ENCODE peak calls at places on chromosomes 7 and 10, in eight cellular contexts. One of them, this sample, is unnamed.
A peak's percentile ranks its signal among the peaks of the same experiment; 100 is the strongest.

GRCh38 chr7:147771344-147771743 is 819.2 kb upstream of the C7orf33 start:
- DNase-seq in A549: no peak
- DNase-seq in CD4-positive, alpha-beta memory T cell: no peak
- DNase-seq in body of pancreas: no peak
- DNase-seq in endothelial cell of umbilical vein: no peak
- DNase-seq in prostate gland: no peak
- DNase-seq in DND-41: no peak
- DNase-seq in cardiac muscle cell: no peak
- DNase-seq in this sample: no peak

GRCh38 chr7:108415821-108416536 is 40.3 kb downstream of the NRCAM start:
- DNase-seq in A549: peak; percentile 80
- DNase-seq in endothelial cell of umbilical vein: peak; percentile 77
- DNase-seq in DND-41: peak; percentile 31
- DNase-seq in prostate gland: no peak
- DNase-seq in cardiac muscle cell: no peak
- DNase-seq in CD4-positive, alpha-beta memory T cell: no peak
- DNase-seq in body of pancreas: peak; percentile 31
- DNase-seq in this sample: no peak

GRCh38 chr10:90174531-90174930 is 473.1 kb downstream of the KIF20B start:
- DNase-seq in A549: no peak
- DNase-seq in CD4-positive, alpha-beta memory T cell: no peak
- DNase-seq in cardiac muscle cell: no peak
- DNase-seq in endothelial cell of umbilical vein: no peak
- DNase-seq in DND-41: no peak
- DNase-seq in prostate gland: no peak
- DNase-seq in body of pancreas: no peak
- DNase-seq in this sample: no peak

GRCh38 chr10:97590748-97591139 is 1.2 kb downstream of the C10orf62 start:
- DNase-seq in body of pancreas: no peak
- DNase-seq in prostate gland: no peak
- DNase-seq in endothelial cell of umbilical vein: no peak
- DNase-seq in CD4-positive, alpha-beta memory T cell: no peak
- DNase-seq in A549: no peak
- DNase-seq in DND-41: no peak
- DNase-seq in cardiac muscle cell: no peak
- DNase-seq in this sample: no peak

GRCh38 chr10:21525367-21526183 is at the start of gene SKIDA1:
- DNase-seq in body of pancreas: peak; percentile 88
- DNase-seq in prostate gland: peak; percentile 82
- DNase-seq in endothelial cell of umbilical vein: peak; percentile 90
- DNase-seq in DND-41: peak; percentile 73
- DNase-seq in A549: peak; percentile 92
- DNase-seq in cardiac muscle cell: peak; percentile 92
- DNase-seq in CD4-positive, alpha-beta memory T cell: peak; percentile 69
- DNase-seq in this sample: peak; percentile 66

GRCh38 chr10:80498833-80499671 is 38.6 kb upstream of the SH2D4B start:
- DNase-seq in cardiac muscle cell: no peak
- DNase-seq in DND-41: no peak
- DNase-seq in A549: peak; percentile 94
- DNase-seq in CD4-positive, alpha-beta memory T cell: no peak
- DNase-seq in endothelial cell of umbilical vein: peak; percentile 78
- DNase-seq in body of pancreas: peak; percentile 89
- DNase-seq in prostate gland: peak; percentile 87
- DNase-seq in this sample: no peak

GRCh38 chr7:40341836-40342235 is 207.0 kb downstream of the SUGCT start:
- DNase-seq in CD4-positive, alpha-beta memory T cell: no peak
- DNase-seq in A549: no peak
- DNase-seq in DND-41: no peak
- DNase-seq in endothelial cell of umbilical vein: no peak
- DNase-seq in cardiac muscle cell: no peak
- DNase-seq in body of pancreas: no peak
- DNase-seq in prostate gland: no peak
- DNase-seq in this sample: no peak

GRCh38 chr7:16465469-16466086 is at the start of gene SOSTDC1:
- DNase-seq in CD4-positive, alpha-beta memory T cell: no peak
- DNase-seq in DND-41: no peak
- DNase-seq in endothelial cell of umbilical vein: peak; percentile 37
- DNase-seq in A549: no peak
- DNase-seq in cardiac muscle cell: peak; percentile 57
- DNase-seq in prostate gland: peak; percentile 9
- DNase-seq in body of pancreas: no peak
- DNase-seq in this sample: no peak

GRCh38 chr10:110524179-110524863 is 26.6 kb downstream of the DUSP5 start:
- DNase-seq in endothelial cell of umbilical vein: no peak
- DNase-seq in body of pancreas: no peak
- DNase-seq in DND-41: no peak
- DNase-seq in cardiac muscle cell: no peak
- DNase-seq in CD4-positive, alpha-beta memory T cell: no peak
- DNase-seq in A549: no peak
- DNase-seq in prostate gland: no peak
- DNase-seq in this sample: no peak

GRCh38 chr7:100431286-100431735 is 1.7 kb downstream of the MEPCE start:
- DNase-seq in A549: no peak
- DNase-seq in endothelial cell of umbilical vein: no peak
- DNase-seq in CD4-positive, alpha-beta memory T cell: no peak
- DNase-seq in prostate gland: no peak
- DNase-seq in body of pancreas: no peak
- DNase-seq in DND-41: no peak
- DNase-seq in cardiac muscle cell: no peak
- DNase-seq in this sample: no peak
- H3K4me1 ChIP-seq in A549: peaks cover 34% of the 10 kb centered on the region
- H3K4me1 ChIP-seq in endothelial cell of umbilical vein: peaks cover 28% of the 10 kb centered on the region
- H3K4me1 ChIP-seq in CD4-positive, alpha-beta memory T cell: peaks cover 54% of the 10 kb centered on the region
- H3K4me1 ChIP-seq in prostate gland: peaks cover 29% of the 10 kb centered on the region
- H3K4me1 ChIP-seq in body of pancreas: peaks cover 51% of the 10 kb centered on the region
- H3K4me1 ChIP-seq in DND-41: peaks cover 58% of the 10 kb centered on the region
- H3K4me1 ChIP-seq in cardiac muscle cell: peaks cover 27% of the 10 kb centered on the region
- H3K4me1 ChIP-seq in this sample: peaks cover 47% of the 10 kb centered on the region

DNA sequence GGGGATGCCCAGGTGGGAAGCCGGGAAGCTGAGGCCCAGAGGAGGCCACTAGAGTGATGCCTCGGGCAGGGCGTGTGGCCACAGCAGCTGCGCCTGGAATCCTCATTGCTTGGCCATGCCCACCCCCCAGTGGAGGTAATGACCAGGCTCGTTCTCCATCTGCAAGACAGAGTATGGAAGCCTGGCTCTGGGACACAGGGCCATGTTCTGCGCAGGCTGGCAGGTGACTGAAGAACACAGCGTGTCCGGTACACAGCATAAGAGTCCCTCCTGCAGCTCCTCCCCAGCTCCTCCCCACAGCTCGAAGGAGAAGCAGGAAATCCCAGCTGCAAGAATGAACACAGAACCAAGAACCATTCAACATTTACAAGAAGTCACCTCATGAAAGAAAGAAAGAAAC is 64.8 kb downstream of the SMURF1 start:
- DNase-seq in prostate gland: peak; percentile 69
- DNase-seq in endothelial cell of umbilical vein: no peak
- DNase-seq in CD4-positive, alpha-beta memory T cell: no peak
- DNase-seq in body of pancreas: no peak
- DNase-seq in cardiac muscle cell: no peak
- DNase-seq in A549: no peak
- DNase-seq in DND-41: no peak
- DNase-seq in this sample: no peak
- H3K4me1 ChIP-seq in prostate gland: peaks cover 4% of the 10 kb centered on the region
- H3K4me1 ChIP-seq in endothelial cell of umbilical vein: peaks cover 5% of the 10 kb centered on the region
- H3K4me1 ChIP-seq in CD4-positive, alpha-beta memory T cell: peaks cover 4% of the 10 kb centered on the region
- H3K4me1 ChIP-seq in body of pancreas: peaks cover 30% of the 10 kb centered on the region
- H3K4me1 ChIP-seq in cardiac muscle cell: no peaks in the 10 kb centered on the region
- H3K4me1 ChIP-seq in A549: peaks cover 24% of the 10 kb centered on the region
- H3K4me1 ChIP-seq in DND-41: no peaks in the 10 kb centered on the region
- H3K4me1 ChIP-seq in this sample: peaks cover 5% of the 10 kb centered on the region

DNA sequence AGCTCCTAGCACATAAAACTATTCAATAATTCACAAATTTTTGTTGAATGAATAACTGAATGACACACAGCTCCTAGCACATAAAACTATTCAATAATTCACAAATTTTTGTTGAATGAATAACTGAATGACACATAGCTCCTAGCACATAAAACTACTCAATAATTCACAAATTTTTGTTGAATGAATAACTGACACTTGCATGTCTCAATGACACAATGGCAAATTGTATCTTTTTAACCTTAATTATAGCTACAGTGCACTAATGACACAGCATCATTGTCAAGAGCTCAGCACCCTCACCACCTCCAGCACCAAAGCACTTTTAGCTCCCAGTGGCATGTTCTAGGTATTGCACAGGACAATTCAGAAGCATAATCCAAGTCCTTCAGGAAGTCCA is 131.6 kb downstream of the PDE1C start:
- DNase-seq in body of pancreas: no peak
- DNase-seq in DND-41: no peak
- DNase-seq in CD4-positive, alpha-beta memory T cell: no peak
- DNase-seq in prostate gland: no peak
- DNase-seq in endothelial cell of umbilical vein: peak; percentile 6
- DNase-seq in A549: peak; percentile 86
- DNase-seq in cardiac muscle cell: no peak
- DNase-seq in this sample: no peak
- H3K4me1 ChIP-seq in body of pancreas: no peaks in the 10 kb centered on the region
- H3K4me1 ChIP-seq in DND-41: no peaks in the 10 kb centered on the region
- H3K4me1 ChIP-seq in CD4-positive, alpha-beta memory T cell: no peaks in the 10 kb centered on the region
- H3K4me1 ChIP-seq in prostate gland: no peaks in the 10 kb centered on the region
- H3K4me1 ChIP-seq in endothelial cell of umbilical vein: peaks cover 10% of the 10 kb centered on the region
- H3K4me1 ChIP-seq in A549: peaks cover 95% of the 10 kb centered on the region
- H3K4me1 ChIP-seq in cardiac muscle cell: no peaks in the 10 kb centered on the region
- H3K4me1 ChIP-seq in this sample: no peaks in the 10 kb centered on the region

DNA sequence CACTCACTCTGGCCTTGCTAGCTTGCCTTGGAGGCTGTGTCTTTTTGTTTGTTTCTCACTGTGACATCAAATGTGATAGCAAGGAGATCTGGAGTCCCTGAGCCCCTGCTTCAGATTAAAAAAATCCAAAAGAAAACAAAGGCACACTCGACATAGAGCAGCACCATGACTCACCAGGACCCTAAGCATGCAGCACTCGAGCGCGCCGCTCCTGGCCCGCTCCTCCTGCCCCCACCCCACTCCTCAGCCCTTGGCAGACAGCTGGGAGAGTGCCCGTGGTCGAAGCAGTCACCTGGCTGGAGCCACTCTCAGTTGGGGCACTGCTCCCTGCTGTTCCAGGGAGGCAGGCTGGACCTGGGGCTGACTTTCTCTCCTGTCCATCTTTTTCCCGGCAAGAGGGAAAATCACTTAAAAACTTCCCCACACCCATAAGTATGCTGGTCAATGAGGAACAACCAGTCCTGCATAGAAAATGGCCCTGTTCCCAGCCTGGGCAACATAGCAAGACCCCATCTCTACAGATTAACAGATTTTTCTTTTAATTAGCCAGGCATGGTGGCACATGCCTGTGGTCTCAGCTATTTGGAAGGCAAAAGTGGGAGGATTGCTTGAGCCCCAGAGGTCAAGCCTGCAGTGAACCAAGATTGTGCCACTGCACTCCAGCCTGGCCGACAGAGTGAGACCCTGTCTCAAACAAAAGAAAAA is 128.4 kb downstream of the PAXIP1 start:
- DNase-seq in CD4-positive, alpha-beta memory T cell: no peak
- DNase-seq in endothelial cell of umbilical vein: no peak
- DNase-seq in cardiac muscle cell: peak; percentile 6
- DNase-seq in A549: no peak
- DNase-seq in DND-41: no peak
- DNase-seq in body of pancreas: no peak
- DNase-seq in prostate gland: no peak
- DNase-seq in this sample: no peak
- H3K4me1 ChIP-seq in CD4-positive, alpha-beta memory T cell: no peaks in the 10 kb centered on the region
- H3K4me1 ChIP-seq in endothelial cell of umbilical vein: no peaks in the 10 kb centered on the region
- H3K4me1 ChIP-seq in cardiac muscle cell: no peaks in the 10 kb centered on the region
- H3K4me1 ChIP-seq in A549: no peaks in the 10 kb centered on the region
- H3K4me1 ChIP-seq in DND-41: no peaks in the 10 kb centered on the region
- H3K4me1 ChIP-seq in body of pancreas: no peaks in the 10 kb centered on the region
- H3K4me1 ChIP-seq in prostate gland: no peaks in the 10 kb centered on the region
- H3K4me1 ChIP-seq in this sample: no peaks in the 10 kb centered on the region

GRCh38 chr10:77921395-77921794 is 5.2 kb downstream of the DLG5 start:
- DNase-seq in A549: no peak
- DNase-seq in body of pancreas: no peak
- DNase-seq in DND-41: no peak
- DNase-seq in cardiac muscle cell: no peak
- DNase-seq in endothelial cell of umbilical vein: no peak
- DNase-seq in CD4-positive, alpha-beta memory T cell: no peak
- DNase-seq in prostate gland: no peak
- DNase-seq in this sample: no peak
- H3K4me1 ChIP-seq in A549: peaks cover 57% of the 10 kb centered on the region
- H3K4me1 ChIP-seq in body of pancreas: peaks cover 34% of the 10 kb centered on the region
- H3K4me1 ChIP-seq in DND-41: peaks cover 21% of the 10 kb centered on the region
- H3K4me1 ChIP-seq in cardiac muscle cell: peaks cover 16% of the 10 kb centered on the region
- H3K4me1 ChIP-seq in endothelial cell of umbilical vein: peaks cover 12% of the 10 kb centered on the region
- H3K4me1 ChIP-seq in CD4-positive, alpha-beta memory T cell: peaks cover 10% of the 10 kb centered on the region
- H3K4me1 ChIP-seq in prostate gland: peaks cover 4% of the 10 kb centered on the region
- H3K4me1 ChIP-seq in this sample: no peaks in the 10 kb centered on the region

GRCh38 chr10:74839708-74840107 is 13.3 kb downstream of the KAT6B start:
- DNase-seq in A549: no peak
- DNase-seq in CD4-positive, alpha-beta memory T cell: no peak
- DNase-seq in prostate gland: no peak
- DNase-seq in cardiac muscle cell: no peak
- DNase-seq in body of pancreas: no peak
- DNase-seq in DND-41: no peak
- DNase-seq in endothelial cell of umbilical vein: no peak
- DNase-seq in this sample: no peak
- H3K4me1 ChIP-seq in A549: peaks cover 14% of the 10 kb centered on the region
- H3K4me1 ChIP-seq in CD4-positive, alpha-beta memory T cell: peaks cover 24% of the 10 kb centered on the region
- H3K4me1 ChIP-seq in prostate gland: no peaks in the 10 kb centered on the region
- H3K4me1 ChIP-seq in cardiac muscle cell: peaks cover 7% of the 10 kb centered on the region
- H3K4me1 ChIP-seq in body of pancreas: peaks cover 34% of the 10 kb centered on the region
- H3K4me1 ChIP-seq in DND-41: no peaks in the 10 kb centered on the region
- H3K4me1 ChIP-seq in endothelial cell of umbilical vein: no peaks in the 10 kb centered on the region
- H3K4me1 ChIP-seq in this sample: peaks cover 7% of the 10 kb centered on the region

GRCh38 chr7:24406053-24406561 is 122.1 kb downstream of the NPY start:
- DNase-seq in prostate gland: no peak
- DNase-seq in A549: no peak
- DNase-seq in cardiac muscle cell: no peak
- DNase-seq in endothelial cell of umbilical vein: no peak
- DNase-seq in body of pancreas: no peak
- DNase-seq in DND-41: no peak
- DNase-seq in CD4-positive, alpha-beta memory T cell: peak; percentile 1
- DNase-seq in this sample: no peak

GRCh38 chr7:24408798-24409428 is 124.9 kb downstream of the NPY start:
- DNase-seq in prostate gland: no peak
- DNase-seq in CD4-positive, alpha-beta memory T cell: no peak
- DNase-seq in cardiac muscle cell: no peak
- DNase-seq in endothelial cell of umbilical vein: no peak
- DNase-seq in A549: no peak
- DNase-seq in DND-41: no peak
- DNase-seq in body of pancreas: no peak
- DNase-seq in this sample: no peak

GRCh38 chr7:24407965-24408364 is 124.0 kb downstream of the NPY start:
- DNase-seq in endothelial cell of umbilical vein: no peak
- DNase-seq in A549: no peak
- DNase-seq in DND-41: no peak
- DNase-seq in body of pancreas: no peak
- DNase-seq in CD4-positive, alpha-beta memory T cell: no peak
- DNase-seq in prostate gland: no peak
- DNase-seq in cardiac muscle cell: no peak
- DNase-seq in this sample: no peak

GRCh38 chr7:24405002-24405401 is 121.0 kb downstream of the NPY start:
- DNase-seq in cardiac muscle cell: no peak
- DNase-seq in prostate gland: no peak
- DNase-seq in endothelial cell of umbilical vein: no peak
- DNase-seq in A549: no peak
- DNase-seq in body of pancreas: no peak
- DNase-seq in CD4-positive, alpha-beta memory T cell: no peak
- DNase-seq in DND-41: no peak
- DNase-seq in this sample: no peak

DNA sequence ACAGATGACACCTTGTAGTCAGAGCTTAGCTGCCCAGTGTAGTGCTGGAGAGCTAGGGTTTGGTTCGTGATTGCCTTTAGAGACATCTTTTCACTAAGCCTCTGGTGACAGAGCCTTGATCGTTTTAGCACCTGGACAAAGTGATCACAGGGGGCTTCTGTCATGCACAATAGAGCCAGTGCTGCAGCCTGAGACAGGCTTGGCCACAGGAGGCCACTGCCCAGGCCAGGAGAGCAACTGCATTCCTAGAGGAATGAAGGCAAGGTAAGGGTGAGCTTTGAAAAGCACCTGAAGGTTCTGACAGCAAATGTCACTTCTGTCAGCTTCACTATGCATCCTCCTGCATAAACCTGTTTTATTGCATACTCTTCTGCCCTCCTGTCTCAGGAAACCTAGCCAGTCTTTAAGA is 122.8 kb downstream of the NPY start:
- DNase-seq in endothelial cell of umbilical vein: no peak
- DNase-seq in A549: no peak
- DNase-seq in DND-41: no peak
- DNase-seq in prostate gland: no peak
- DNase-seq in cardiac muscle cell: no peak
- DNase-seq in CD4-positive, alpha-beta memory T cell: no peak
- DNase-seq in body of pancreas: no peak
- DNase-seq in this sample: no peak
- H3K4me1 ChIP-seq in endothelial cell of umbilical vein: no peaks in the 10 kb centered on the region
- H3K4me1 ChIP-seq in A549: peaks cover 6% of the 10 kb centered on the region
- H3K4me1 ChIP-seq in DND-41: no peaks in the 10 kb centered on the region
- H3K4me1 ChIP-seq in prostate gland: no peaks in the 10 kb centered on the region
- H3K4me1 ChIP-seq in cardiac muscle cell: no peaks in the 10 kb centered on the region
- H3K4me1 ChIP-seq in CD4-positive, alpha-beta memory T cell: peaks cover 9% of the 10 kb centered on the region
- H3K4me1 ChIP-seq in body of pancreas: no peaks in the 10 kb centered on the region
- H3K4me1 ChIP-seq in this sample: peaks cover 5% of the 10 kb centered on the region